ENCODE peak calls at places on chromosome 18, in six cellular contexts. One of them, this sample, is unnamed.

GRCh38 chr18:67733094-67733493 is 216.6 kb upstream of the DSEL start:
- DNase-seq in CD8-positive, alpha-beta T cell: no peak
- DNase-seq in uterus: no peak
- DNase-seq in endothelial cell of umbilical vein: no peak
- DNase-seq in OCI-LY7: no peak
- DNase-seq in HFF-Myc: peak
- DNase-seq in this sample: peak

GRCh38 chr18:63917831-63918230 is 10.1 kb downstream of the SERPINB10 start:
- DNase-seq in HFF-Myc: no peak
- DNase-seq in OCI-LY7: no peak
- DNase-seq in endothelial cell of umbilical vein: no peak
- DNase-seq in CD8-positive, alpha-beta T cell: no peak
- DNase-seq in uterus: no peak
- DNase-seq in this sample: no peak

GRCh38 chr18:8484951-8485350 is 124.3 kb upstream of the RAB12 start:
- DNase-seq in CD8-positive, alpha-beta T cell: no peak
- DNase-seq in HFF-Myc: no peak
- DNase-seq in endothelial cell of umbilical vein: no peak
- DNase-seq in OCI-LY7: no peak
- DNase-seq in uterus: no peak
- DNase-seq in this sample: no peak

GRCh38 chr18:51191139-51191717 is 6.3 kb downstream of the MEX3C start:
- DNase-seq in OCI-LY7: peak
- DNase-seq in CD8-positive, alpha-beta T cell: no peak
- DNase-seq in HFF-Myc: no peak
- DNase-seq in endothelial cell of umbilical vein: no peak
- DNase-seq in uterus: no peak
- DNase-seq in this sample: no peak

GRCh38 chr18:944440-944839 is 39.8 kb downstream of the ADCYAP1 start:
- DNase-seq in CD8-positive, alpha-beta T cell: no peak
- DNase-seq in endothelial cell of umbilical vein: no peak
- DNase-seq in uterus: no peak
- DNase-seq in OCI-LY7: no peak
- DNase-seq in HFF-Myc: no peak
- DNase-seq in this sample: no peak

GRCh38 chr18:31738460-31739407 is 21.9 kb downstream of the SLC25A52 start:
- DNase-seq in HFF-Myc: no peak
- DNase-seq in CD8-positive, alpha-beta T cell: no peak
- DNase-seq in endothelial cell of umbilical vein: no peak
- DNase-seq in uterus: no peak
- DNase-seq in OCI-LY7: no peak
- DNase-seq in this sample: no peak

GRCh38 chr18:68925268-68925667 is 127.4 kb downstream of the CCDC102B start:
- DNase-seq in CD8-positive, alpha-beta T cell: no peak
- DNase-seq in HFF-Myc: no peak
- DNase-seq in OCI-LY7: no peak
- DNase-seq in uterus: no peak
- DNase-seq in endothelial cell of umbilical vein: no peak
- DNase-seq in this sample: no peak

GRCh38 chr18:55096261-55097026 is 137.2 kb upstream of the CCDC68 start:
- DNase-seq in OCI-LY7: peak
- DNase-seq in CD8-positive, alpha-beta T cell: no peak
- DNase-seq in uterus: peak
- DNase-seq in HFF-Myc: peak
- DNase-seq in endothelial cell of umbilical vein: peak
- DNase-seq in this sample: peak

GRCh38 chr18:515838-516237 is 15.3 kb upstream of the COLEC12 start:
- DNase-seq in HFF-Myc: no peak
- DNase-seq in CD8-positive, alpha-beta T cell: no peak
- DNase-seq in endothelial cell of umbilical vein: peak
- DNase-seq in uterus: no peak
- DNase-seq in OCI-LY7: no peak
- DNase-seq in this sample: no peak

GRCh38 chr18:11309172-11309571 is 159.8 kb upstream of the PIEZO2 start:
- DNase-seq in OCI-LY7: peak
- DNase-seq in HFF-Myc: no peak
- DNase-seq in CD8-positive, alpha-beta T cell: no peak
- DNase-seq in uterus: no peak
- DNase-seq in endothelial cell of umbilical vein: no peak
- DNase-seq in this sample: no peak

GRCh38 chr18:62963522-62963921 is 248.2 kb downstream of the PHLPP1 start:
- DNase-seq in CD8-positive, alpha-beta T cell: no peak
- DNase-seq in endothelial cell of umbilical vein: no peak
- DNase-seq in OCI-LY7: no peak
- DNase-seq in HFF-Myc: no peak
- DNase-seq in uterus: no peak
- DNase-seq in this sample: no peak

GRCh38 chr18:70464343-70465114 is 175.7 kb downstream of the SOCS6 start:
- DNase-seq in endothelial cell of umbilical vein: peak
- DNase-seq in OCI-LY7: no peak
- DNase-seq in CD8-positive, alpha-beta T cell: peak
- DNase-seq in HFF-Myc: no peak
- DNase-seq in uterus: peak
- DNase-seq in this sample: peak

GRCh38 chr18:78292602-78293001 is 687.0 kb upstream of the SALL3 start:
- DNase-seq in OCI-LY7: no peak
- DNase-seq in uterus: no peak
- DNase-seq in CD8-positive, alpha-beta T cell: no peak
- DNase-seq in endothelial cell of umbilical vein: no peak
- DNase-seq in HFF-Myc: no peak
- DNase-seq in this sample: no peak

GRCh38 chr18:64119916-64120315 is 29.0 kb downstream of the LINC00305 start:
- DNase-seq in OCI-LY7: peak
- DNase-seq in uterus: no peak
- DNase-seq in endothelial cell of umbilical vein: peak
- DNase-seq in HFF-Myc: no peak
- DNase-seq in CD8-positive, alpha-beta T cell: no peak
- DNase-seq in this sample: no peak

GRCh38 chr18:7617738-7618422 is 50.8 kb downstream of the PTPRM start:
- DNase-seq in OCI-LY7: no peak
- DNase-seq in HFF-Myc: peak
- DNase-seq in CD8-positive, alpha-beta T cell: no peak
- DNase-seq in endothelial cell of umbilical vein: peak
- DNase-seq in uterus: peak
- DNase-seq in this sample: peak

GRCh38 chr18:59660976-59661743 is 36.1 kb downstream of the CCBE1 start:
- DNase-seq in endothelial cell of umbilical vein: no peak
- DNase-seq in OCI-LY7: no peak
- DNase-seq in uterus: no peak
- DNase-seq in CD8-positive, alpha-beta T cell: no peak
- DNase-seq in HFF-Myc: no peak
- DNase-seq in this sample: peak

GRCh38 chr18:46668694-46669093 is 11.7 kb upstream of the LOXHD1 start:
- DNase-seq in uterus: no peak
- DNase-seq in CD8-positive, alpha-beta T cell: no peak
- DNase-seq in endothelial cell of umbilical vein: no peak
- DNase-seq in OCI-LY7: no peak
- DNase-seq in HFF-Myc: no peak
- DNase-seq in this sample: no peak

GRCh38 chr18:68604256-68604655 is 110.7 kb downstream of the TMX3 start:
- DNase-seq in CD8-positive, alpha-beta T cell: no peak
- DNase-seq in endothelial cell of umbilical vein: no peak
- DNase-seq in uterus: no peak
- DNase-seq in HFF-Myc: peak
- DNase-seq in OCI-LY7: no peak
- DNase-seq in this sample: peak

GRCh38 chr18:23838801-23839366 is 149.6 kb downstream of the LAMA3 start:
- DNase-seq in OCI-LY7: no peak
- DNase-seq in endothelial cell of umbilical vein: peak
- DNase-seq in uterus: no peak
- DNase-seq in CD8-positive, alpha-beta T cell: no peak
- DNase-seq in HFF-Myc: no peak
- DNase-seq in this sample: no peak

GRCh38 chr18:63936156-63936931 is 12.8 kb upstream of the HMSD start:
- DNase-seq in CD8-positive, alpha-beta T cell: no peak
- DNase-seq in uterus: peak
- DNase-seq in OCI-LY7: peak
- DNase-seq in endothelial cell of umbilical vein: peak
- DNase-seq in HFF-Myc: peak
- DNase-seq in this sample: no peak

GRCh38 chr18:74497308-74497640 is 1.1 kb downstream of the CNDP2 start:
- DNase-seq in CD8-positive, alpha-beta T cell: no peak
- DNase-seq in HFF-Myc: no peak
- DNase-seq in uterus: no peak
- DNase-seq in OCI-LY7: peak
- DNase-seq in endothelial cell of umbilical vein: no peak
- DNase-seq in this sample: no peak

GRCh38 chr18:5106730-5107129 is 90.3 kb downstream of the AKAIN1 start:
- DNase-seq in OCI-LY7: peak
- DNase-seq in CD8-positive, alpha-beta T cell: no peak
- DNase-seq in HFF-Myc: no peak
- DNase-seq in uterus: no peak
- DNase-seq in endothelial cell of umbilical vein: no peak
- DNase-seq in this sample: no peak

GRCh38 chr18:73201940-73202339 is 334.2 kb upstream of the NETO1 start:
- DNase-seq in uterus: no peak
- DNase-seq in CD8-positive, alpha-beta T cell: no peak
- DNase-seq in endothelial cell of umbilical vein: no peak
- DNase-seq in OCI-LY7: no peak
- DNase-seq in HFF-Myc: no peak
- DNase-seq in this sample: no peak

GRCh38 chr18:54983041-54983686 is 23.9 kb upstream of the CCDC68 start:
- DNase-seq in uterus: no peak
- DNase-seq in HFF-Myc: peak
- DNase-seq in endothelial cell of umbilical vein: peak
- DNase-seq in CD8-positive, alpha-beta T cell: no peak
- DNase-seq in OCI-LY7: peak
- DNase-seq in this sample: peak

GRCh38 chr18:54386043-54386442 is 28.3 kb downstream of the C18orf54 start:
- DNase-seq in endothelial cell of umbilical vein: no peak
- DNase-seq in uterus: no peak
- DNase-seq in HFF-Myc: no peak
- DNase-seq in CD8-positive, alpha-beta T cell: no peak
- DNase-seq in OCI-LY7: no peak
- DNase-seq in this sample: no peak

GRCh38 chr18:10417191-10417590 is 37.2 kb upstream of the APCDD1 start:
- DNase-seq in CD8-positive, alpha-beta T cell: no peak
- DNase-seq in endothelial cell of umbilical vein: no peak
- DNase-seq in OCI-LY7: no peak
- DNase-seq in HFF-Myc: no peak
- DNase-seq in uterus: peak
- DNase-seq in this sample: no peak

GRCh38 chr18:68121826-68122225 is 593.1 kb downstream of the TMX3 start:
- DNase-seq in endothelial cell of umbilical vein: no peak
- DNase-seq in CD8-positive, alpha-beta T cell: no peak
- DNase-seq in OCI-LY7: no peak
- DNase-seq in HFF-Myc: no peak
- DNase-seq in uterus: no peak
- DNase-seq in this sample: no peak

GRCh38 chr18:74376523-74376922 is 60.9 kb downstream of the C18orf63 start:
- DNase-seq in CD8-positive, alpha-beta T cell: no peak
- DNase-seq in HFF-Myc: no peak
- DNase-seq in OCI-LY7: no peak
- DNase-seq in uterus: no peak
- DNase-seq in endothelial cell of umbilical vein: no peak
- DNase-seq in this sample: no peak

GRCh38 chr18:43665239-43665788 is 388.0 kb upstream of the SYT4 start:
- DNase-seq in endothelial cell of umbilical vein: no peak
- DNase-seq in CD8-positive, alpha-beta T cell: no peak
- DNase-seq in uterus: no peak
- DNase-seq in OCI-LY7: no peak
- DNase-seq in HFF-Myc: peak
- DNase-seq in this sample: peak

GRCh38 chr18:78542204-78542603 is 437.4 kb upstream of the SALL3 start:
- DNase-seq in CD8-positive, alpha-beta T cell: no peak
- DNase-seq in OCI-LY7: no peak
- DNase-seq in endothelial cell of umbilical vein: no peak
- DNase-seq in HFF-Myc: no peak
- DNase-seq in uterus: peak
- DNase-seq in this sample: no peak

GRCh38 chr18:46474487-46475366 is 182.3 kb downstream of the LOXHD1 start:
- DNase-seq in HFF-Myc: no peak
- DNase-seq in CD8-positive, alpha-beta T cell: no peak
- DNase-seq in endothelial cell of umbilical vein: no peak
- DNase-seq in uterus: no peak
- DNase-seq in OCI-LY7: no peak
- DNase-seq in this sample: no peak

GRCh38 chr18:56645415-56646016 is 5.6 kb upstream of the WDR7 start:
- DNase-seq in endothelial cell of umbilical vein: peak
- DNase-seq in HFF-Myc: no peak
- DNase-seq in CD8-positive, alpha-beta T cell: no peak
- DNase-seq in uterus: no peak
- DNase-seq in OCI-LY7: peak
- DNase-seq in this sample: no peak
- TF ChIP-seq CTCF in endothelial cell of umbilical vein: peak
- TF ChIP-seq CTCF in HFF-Myc: peak
- TF ChIP-seq CTCF in CD8-positive, alpha-beta T cell: peak
- TF ChIP-seq CTCF in uterus: no peak
- TF ChIP-seq CTCF in OCI-LY7: peak
- TF ChIP-seq CTCF in this sample: peak

GRCh38 chr18:57436193-57436964 is 1.2 kb downstream of the ONECUT2 start:
- DNase-seq in CD8-positive, alpha-beta T cell: no peak
- DNase-seq in uterus: no peak
- DNase-seq in endothelial cell of umbilical vein: no peak
- DNase-seq in HFF-Myc: no peak
- DNase-seq in OCI-LY7: no peak
- DNase-seq in this sample: no peak
- H3K4me3 ChIP-seq in CD8-positive, alpha-beta T cell: no peak
- H3K4me3 ChIP-seq in uterus: no peak
- H3K4me3 ChIP-seq in endothelial cell of umbilical vein: no peak
- H3K4me3 ChIP-seq in HFF-Myc: no peak
- H3K4me3 ChIP-seq in OCI-LY7: no peak
- H3K4me3 ChIP-seq in this sample: no peak

GRCh38 chr18:48775372-48776160 is 175.2 kb downstream of the SMAD7 start:
- DNase-seq in OCI-LY7: no peak
- DNase-seq in HFF-Myc: no peak
- DNase-seq in CD8-positive, alpha-beta T cell: no peak
- DNase-seq in uterus: no peak
- DNase-seq in endothelial cell of umbilical vein: no peak
- DNase-seq in this sample: no peak
- TF ChIP-seq CTCF in OCI-LY7: no peak
- TF ChIP-seq CTCF in HFF-Myc: no peak
- TF ChIP-seq CTCF in CD8-positive, alpha-beta T cell: no peak
- TF ChIP-seq CTCF in uterus: no peak
- TF ChIP-seq CTCF in endothelial cell of umbilical vein: no peak
- TF ChIP-seq CTCF in this sample: no peak

DNA sequence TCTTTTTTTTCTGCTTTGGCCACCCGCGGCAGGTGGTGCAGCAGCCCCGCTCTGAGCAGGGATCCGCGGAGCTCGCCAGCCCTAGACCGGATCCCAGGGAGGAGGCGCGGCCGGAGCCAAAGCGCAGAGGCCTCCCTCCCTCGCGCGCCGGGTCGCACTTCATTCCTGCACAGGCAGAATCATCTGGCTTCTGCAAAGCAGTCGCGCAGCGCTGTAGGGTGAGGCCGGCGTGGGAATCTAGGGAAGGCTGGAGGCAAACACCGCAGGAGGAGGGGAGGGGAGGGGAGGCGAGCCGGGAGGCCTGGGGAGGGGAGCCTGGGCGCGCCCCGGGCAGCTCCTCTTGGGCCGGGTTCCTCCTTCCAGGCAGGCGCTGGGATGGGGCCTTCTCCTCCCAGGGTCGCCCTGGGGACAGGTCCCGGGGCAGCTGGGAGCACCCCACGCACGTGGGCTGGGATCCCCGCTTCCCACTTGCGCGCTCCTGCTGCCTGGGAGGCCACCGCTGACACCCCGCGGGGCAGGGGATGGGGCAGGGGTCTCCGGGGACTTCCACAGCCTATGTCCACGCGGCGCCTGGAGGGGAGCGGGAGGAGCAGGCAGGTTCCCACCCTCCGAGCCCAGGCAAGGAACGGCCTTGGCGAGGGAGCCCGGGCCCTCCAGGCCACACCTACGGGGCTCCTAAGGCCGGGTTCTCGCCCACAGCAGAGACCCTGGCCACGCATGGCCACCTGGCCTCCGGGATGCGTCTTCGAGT is 45.0 kb downstream of the MBP start:
- DNase-seq in OCI-LY7: no peak
- DNase-seq in CD8-positive, alpha-beta T cell: no peak
- DNase-seq in endothelial cell of umbilical vein: peak
- DNase-seq in HFF-Myc: no peak
- DNase-seq in uterus: peak
- DNase-seq in this sample: no peak
- H3K4me3 ChIP-seq in OCI-LY7: no peak
- H3K4me3 ChIP-seq in CD8-positive, alpha-beta T cell: no peak
- H3K4me3 ChIP-seq in endothelial cell of umbilical vein: peak
- H3K4me3 ChIP-seq in HFF-Myc: peak
- H3K4me3 ChIP-seq in uterus: peak
- H3K4me3 ChIP-seq in this sample: peak